ENCODE peak calls at places on chromosomes 2 and 18, in nine cellular contexts. N, C, R, V, U, A, B, G and D are unnamed samples.

GRCh38 chr18:79784965-79785770 is 12.6 kb upstream of the KCNG2 start:
- DNase-seq in U (no peak), G (no peak), N (no peak), C (no peak), A (no peak), B (no peak), R (no peak), V (no peak), D (no peak)

GRCh38 chr18:79868811-79869541 is 71.2 kb downstream of the KCNG2 start:
- DNase-seq in N (no peak), R (no peak), A (no peak), C (no peak), B (no peak), V (no peak), U (no peak), G (no peak), D (no peak)

GRCh38 chr2:181683518-181684453 is 3.5 kb upstream of the NEUROD1 start:
- DNase-seq in A (no peak), V (peak), B (peak), G (peak), N (peak), C (peak), R (no peak), U (no peak), D (peak)

GRCh38 chr2:113337809-113338208 is 59.1 kb upstream of the PAX8 start:
- DNase-seq in C (no peak), N (no peak), R (no peak), B (no peak), A (no peak), U (no peak), V (no peak), G (no peak), D (no peak)

GRCh38 chr18:30622104-30622503 is 420.4 kb downstream of the DSC3 start:
- DNase-seq in B (no peak), R (no peak), A (no peak), V (no peak), G (no peak), C (no peak), N (no peak), U (no peak), D (no peak)

GRCh38 chr2:17303054-17303453 is 215.2 kb downstream of the RAD51AP2 start:
- DNase-seq in V (no peak), R (no peak), N (no peak), U (peak), B (no peak), A (no peak), C (no peak), G (no peak), D (no peak)

GRCh38 chr18:65752625-65753325 is 2.0 kb downstream of the CDH7 start:
- DNase-seq in G (no peak), R (no peak), V (no peak), C (no peak), U (no peak), A (no peak), N (no peak), B (no peak), D (no peak)

GRCh38 chr2:138028538-138028937 is 64.3 kb downstream of the HNMT start:
- DNase-seq in B (no peak), R (no peak), C (no peak), N (no peak), V (no peak), G (no peak), U (no peak), A (no peak), D (no peak)

GRCh38 chr2:101520246-101520645 is 45.3 kb upstream of the RFX8 start:
- DNase-seq in A (no peak), V (no peak), G (no peak), R (peak), N (no peak), U (no peak), B (no peak), C (no peak), D (no peak)

GRCh38 chr2:239684271-239684670 is 283.5 kb upstream of the HDAC4 start:
- DNase-seq in G (no peak), U (no peak), R (no peak), N (no peak), V (no peak), C (no peak), A (no peak), B (no peak), D (no peak)

GRCh38 chr18:79503891-79504475 is 108.3 kb downstream of the NFATC1 start:
- DNase-seq in R (no peak), A (peak), U (no peak), C (no peak), B (no peak), N (no peak), V (no peak), G (no peak), D (no peak)

GRCh38 chr2:106160786-106161261 is 33.3 kb downstream of the UXS1 start:
- DNase-seq in U (no peak), N (no peak), V (no peak), B (no peak), A (no peak), C (no peak), R (no peak), G (no peak), D (no peak)

GRCh38 chr2:144198116-144198515 is 321.8 kb downstream of the ZEB2 start:
- DNase-seq in V (no peak), N (no peak), U (no peak), C (no peak), R (no peak), G (peak), A (no peak), B (no peak), D (no peak)

GRCh38 chr2:74528600-74529356 is 728 bp downstream of the AUP1 start:
- DNase-seq in G (no peak), N (no peak), A (peak), C (no peak), V (no peak), R (no peak), U (no peak), B (no peak), D (no peak)

GRCh38 chr18:23864620-23865019 is 149.9 kb upstream of the TTC39C start:
- DNase-seq in G (no peak), V (no peak), B (no peak), R (no peak), U (no peak), C (no peak), A (no peak), N (no peak), D (no peak)

GRCh38 chr2:129274038-129274415 is 705.4 kb upstream of the RAB6C start:
- DNase-seq in V (no peak), G (no peak), A (no peak), C (no peak), R (no peak), N (no peak), U (no peak), B (no peak), D (no peak)

GRCh38 chr2:68196120-68196716 is 38.5 kb downstream of the PNO1 start:
- DNase-seq in V (no peak), U (no peak), A (peak), G (peak), R (no peak), C (peak), N (peak), B (no peak), D (no peak)

GRCh38 chr2:96934831-96935545 is 51.4 kb downstream of the FAM178B start:
- DNase-seq in N (no peak), A (no peak), G (no peak), B (no peak), U (no peak), C (no peak), R (no peak), V (no peak), D (no peak)
- TF ChIP-seq CTCF in N (no peak), A (no peak), G (no peak), B (no peak), U (no peak), C (no peak), R (no peak), V (no peak), D (no peak)

DNA sequence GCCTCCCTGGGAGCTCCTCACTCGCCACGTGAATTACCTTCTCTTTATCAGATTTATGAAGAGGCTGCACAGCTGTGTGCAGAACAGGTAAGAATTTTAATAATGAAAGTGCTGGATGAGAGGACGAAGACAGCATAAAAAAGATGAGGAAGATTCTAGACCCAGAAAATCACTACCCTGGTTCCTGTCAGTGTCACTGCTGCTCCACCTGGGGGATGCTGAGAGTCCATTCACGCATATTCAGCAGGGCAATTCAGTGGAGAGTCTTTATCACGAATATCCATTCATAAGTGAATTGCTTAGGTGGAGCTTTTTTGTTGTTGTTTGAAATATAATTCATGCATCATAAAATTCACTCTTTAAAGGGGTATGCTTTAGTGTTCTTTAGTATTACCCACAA is 52.0 kb downstream of the MRPL33 start:
- DNase-seq in C (no peak), G (no peak), B (no peak), R (no peak), N (no peak), V (no peak), A (no peak), U (no peak), D (no peak)
- TF ChIP-seq CTCF in C (no peak), G (no peak), B (no peak), R (no peak), N (no peak), V (no peak), A (no peak), U (peak), D (no peak)

GRCh38 chr2:32856891-32857290 is 89.9 kb upstream of the LTBP1 start:
- DNase-seq in R (no peak), C (no peak), B (no peak), N (no peak), U (no peak), G (no peak), V (no peak), A (no peak), D (no peak)
- TF ChIP-seq CTCF in R (no peak), C (no peak), B (no peak), N (no peak), U (no peak), G (no peak), V (no peak), A (no peak), D (no peak)

GRCh38 chr2:20223345-20224190 is 1.4 kb downstream of the SDC1 start:
- DNase-seq in G (peak), N (peak), R (peak), C (peak), B (peak), U (no peak), V (peak), A (no peak), D (no peak)
- TF ChIP-seq CTCF in G (no peak), N (no peak), R (no peak), C (no peak), B (peak), U (no peak), V (peak), A (no peak), D (no peak)

DNA sequence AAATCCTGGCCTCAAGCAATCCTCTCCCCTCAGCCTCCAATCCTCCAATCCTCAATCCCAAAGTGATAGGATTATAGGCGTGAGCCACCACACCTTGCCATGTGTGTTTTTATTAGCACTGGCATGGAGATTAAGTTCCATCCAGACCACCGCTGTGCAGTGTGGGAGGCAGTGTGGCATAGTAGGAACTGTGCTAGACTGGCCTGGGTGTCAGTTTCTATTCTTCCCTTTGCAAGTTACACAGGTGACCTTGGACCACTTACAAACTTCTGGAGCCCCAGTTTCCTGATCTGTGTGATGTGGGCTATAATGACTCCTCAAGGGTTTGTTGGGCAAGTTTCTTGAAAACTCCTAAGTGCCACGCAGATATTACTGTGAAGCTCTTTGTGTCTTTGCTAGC is 92.9 kb downstream of the LBH start:
- DNase-seq in C (no peak), N (no peak), B (no peak), R (no peak), V (no peak), A (no peak), G (no peak), U (no peak), D (no peak)
- TF ChIP-seq CTCF in C (no peak), N (no peak), B (no peak), R (no peak), V (no peak), A (no peak), G (no peak), U (no peak), D (no peak)

DNA sequence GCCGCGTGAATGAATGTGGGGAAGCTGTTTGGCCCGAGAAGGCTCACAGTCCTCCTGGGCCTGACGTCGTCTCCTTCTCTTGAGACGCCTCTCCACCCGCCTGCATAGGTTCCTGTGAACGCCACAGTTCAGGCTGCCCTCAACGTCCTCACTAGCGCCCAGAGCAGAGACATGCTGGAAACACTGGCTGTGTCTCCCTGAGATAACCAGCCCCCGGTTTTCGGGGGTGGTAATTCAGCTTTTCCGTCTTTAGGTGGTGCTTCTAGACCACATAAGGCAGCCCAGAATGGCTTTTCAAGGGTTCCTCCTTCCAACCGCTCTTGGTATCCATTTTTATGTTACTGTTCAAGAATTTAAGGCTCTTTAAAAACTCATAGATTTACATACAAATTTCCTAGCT is 110.4 kb upstream of the PXDN start:
- DNase-seq in R (peak), U (peak), V (peak), A (no peak), C (peak), G (peak), B (peak), N (peak), D (peak)
- TF ChIP-seq CTCF in R (no peak), U (peak), V (peak), A (peak), C (peak), G (peak), B (peak), N (peak), D (peak)